ENCODE peak calls at places on chromosomes 1 and 21, in six cellular contexts. M is stimulated activated CD4-positive, alpha-beta T cell treated with anti-CD3 and anti-CD28 coated beads, Interleukin-2, amount 100 ng/mL, for 24 hours; H is NCI-H1105; B is naive thymus-derived CD8-positive, alpha-beta T cell; K is stimulated activated CD8-positive, alpha-beta memory T cell treated with anti-CD3 and anti-CD28 coated beads, Interleukin-15, amount 100 ng/mL, for 24 hours; I is heart left ventricle. P is an unnamed sample.
A peak's percentile ranks its signal among the peaks of the same experiment; 100 is the strongest.

GRCh38 chr1:180643693-180644092 is 11.9 kb downstream of the XPR1 start:
- DNase-seq in B (no peak), K (no peak), I (peak; percentile 41), H (peak; percentile 51), M (no peak), P (no peak)

GRCh38 chr1:1569341-1569740 is 5.3 kb downstream of the SSU72 start:
- DNase-seq in M (no peak), B (no peak), I (no peak), K (no peak), H (no peak), P (no peak)

GRCh38 chr1:218660678-218661053 is 315.5 kb downstream of the TGFB2 start:
- DNase-seq in I (no peak), B (no peak), K (no peak), M (no peak), H (no peak), P (no peak)

GRCh38 chr1:101820080-101820479 is 176.6 kb downstream of the OLFM3 start:
- DNase-seq in B (no peak), M (no peak), K (no peak), I (no peak), H (peak; percentile 62), P (no peak)

GRCh38 chr1:223052931-223053330 is 90.1 kb downstream of the TLR5 start:
- DNase-seq in B (no peak), H (no peak), K (no peak), M (no peak), I (no peak), P (no peak)

GRCh38 chr1:6248798-6249731 is 5.1 kb downstream of the HES3 start:
- DNase-seq in K (no peak), I (peak; percentile 52), M (no peak), H (no peak), B (no peak), P (peak; percentile 81)

GRCh38 chr21:39564200-39564599 is 48.5 kb upstream of the B3GALT5 start:
- DNase-seq in I (peak; percentile 63), M (no peak), B (no peak), H (peak; percentile 72), K (no peak), P (peak; percentile 28)

GRCh38 chr21:18443085-18443484 is 39.5 kb upstream of the TMPRSS15 start:
- DNase-seq in K (no peak), M (no peak), I (no peak), H (no peak), B (no peak), P (no peak)

GRCh38 chr1:170586321-170586855 is 54.4 kb downstream of the GORAB start:
- DNase-seq in B (no peak), H (no peak), M (no peak), I (no peak), K (no peak), P (peak; percentile 43)

GRCh38 chr1:223718850-223719249 is 6.5 kb downstream of the CAPN2 start:
- DNase-seq in H (no peak), B (no peak), K (no peak), I (no peak), M (no peak), P (no peak)

GRCh38 chr1:201689647-201690046 is 139.3 kb upstream of the IPO9 start:
- DNase-seq in K (no peak), M (no peak), B (no peak), H (no peak), I (no peak), P (no peak)

GRCh38 chr1:15680614-15681345 is 3.3 kb upstream of the PLEKHM2 start:
- DNase-seq in B (no peak), H (no peak), M (peak; percentile 14), K (no peak), I (no peak), P (no peak)

GRCh38 chr1:225063722-225064121 is 134.2 kb downstream of the DNAH14 start:
- DNase-seq in H (no peak), M (no peak), K (no peak), B (no peak), I (no peak), P (no peak)

GRCh38 chr1:42046772-42047552 is 106.2 kb upstream of the GUCA2B start:
- DNase-seq in B (no peak), K (no peak), M (no peak), H (peak; percentile 79), I (peak; percentile 23), P (no peak)

GRCh38 chr1:156435551-156436318 is 64.8 kb downstream of the MEF2D start:
- DNase-seq in M (no peak), H (no peak), I (no peak), K (no peak), B (no peak), P (no peak)